ENCODE peak calls at places on chromosome 1, in four cellular contexts. V is WTC11, Y is GM12878, S is HepG2. L is an unnamed sample.

GRCh38 chr1:32877211-32878110 is 6.7 kb upstream of the FNDC5 start:
- DNase-seq in S (no peak), V (no peak), Y (no peak), L (no peak)

GRCh38 chr1:47656719-47657685 is 219.2 kb downstream of the FOXD2 start:
- DNase-seq in S (no peak), V (no peak), Y (no peak), L (no peak)

GRCh38 chr1:167503626-167504458 is 14.5 kb downstream of the CD247 start:
- DNase-seq in V (no peak), S (no peak), Y (no peak), L (no peak)

GRCh38 chr1:25117233-25117823 is 115.0 kb downstream of the SYF2 start:
- DNase-seq in V (peak), Y (no peak), S (peak), L (peak)

GRCh38 chr1:231800071-231800470 is 173.5 kb downstream of the DISC1 start:
- DNase-seq in S (no peak), V (no peak), Y (no peak), L (no peak)

GRCh38 chr1:30600706-30601105 is 122.7 kb downstream of the MATN1 start:
- DNase-seq in V (no peak), Y (no peak), S (no peak), L (no peak)

GRCh38 chr1:118395430-118396001 is 210.5 kb upstream of the SPAG17 start:
- DNase-seq in Y (no peak), V (no peak), S (no peak), L (no peak)

GRCh38 chr1:59415286-59415850 is 118.5 kb downstream of the FGGY start:
- DNase-seq in V (no peak), Y (no peak), S (no peak), L (no peak)

GRCh38 chr1:85048296-85049064 is at the start of gene MCOLN3:
- DNase-seq in V (peak), Y (no peak), S (no peak), L (no peak)

GRCh38 chr1:199113265-199113869 is 474.5 kb downstream of the PTPRC start:
- DNase-seq in S (peak), V (peak), Y (peak), L (peak)

GRCh38 chr1:236603896-236604217 is 459 bp downstream of the HEATR1 start:
- DNase-seq in S (no peak), V (no peak), Y (no peak), L (no peak)

GRCh38 chr1:41317356-41317755 is 43.9 kb upstream of the FOXO6 start:
- DNase-seq in S (no peak), Y (no peak), V (no peak), L (no peak)

GRCh38 chr1:15152318-15153183 is 996 bp upstream of the TMEM51 start:
- DNase-seq in V (peak), S (peak), Y (no peak), L (peak)

GRCh38 chr1:52814465-52814864 is 28.1 kb upstream of the ZYG11A start:
- DNase-seq in Y (no peak), S (peak), V (no peak), L (no peak)

GRCh38 chr1:116908266-116908665 is 1.4 kb upstream of the PTGFRN start:
- DNase-seq in Y (no peak), S (no peak), V (no peak), L (no peak)

GRCh38 chr1:170634819-170635410 is 29.0 kb upstream of the PRRX1 start:
- DNase-seq in Y (no peak), V (no peak), S (no peak), L (no peak)

GRCh38 chr1:182069028-182069466 is 7.5 kb upstream of the ZNF648 start:
- DNase-seq in S (peak), Y (no peak), V (peak), L (peak)

GRCh38 chr1:206074839-206075238 is 21.9 kb downstream of the RHEX start:
- DNase-seq in Y (no peak), V (no peak), S (no peak), L (no peak)

GRCh38 chr1:109617291-109617801 is 2.1 kb downstream of the GNAT2 start:
- DNase-seq in V (no peak), Y (no peak), S (peak), L (no peak)

GRCh38 chr1:52368383-52369172 is 2.6 kb upstream of the CC2D1B start:
- DNase-seq in V (peak), Y (no peak), S (peak), L (no peak)

DNA sequence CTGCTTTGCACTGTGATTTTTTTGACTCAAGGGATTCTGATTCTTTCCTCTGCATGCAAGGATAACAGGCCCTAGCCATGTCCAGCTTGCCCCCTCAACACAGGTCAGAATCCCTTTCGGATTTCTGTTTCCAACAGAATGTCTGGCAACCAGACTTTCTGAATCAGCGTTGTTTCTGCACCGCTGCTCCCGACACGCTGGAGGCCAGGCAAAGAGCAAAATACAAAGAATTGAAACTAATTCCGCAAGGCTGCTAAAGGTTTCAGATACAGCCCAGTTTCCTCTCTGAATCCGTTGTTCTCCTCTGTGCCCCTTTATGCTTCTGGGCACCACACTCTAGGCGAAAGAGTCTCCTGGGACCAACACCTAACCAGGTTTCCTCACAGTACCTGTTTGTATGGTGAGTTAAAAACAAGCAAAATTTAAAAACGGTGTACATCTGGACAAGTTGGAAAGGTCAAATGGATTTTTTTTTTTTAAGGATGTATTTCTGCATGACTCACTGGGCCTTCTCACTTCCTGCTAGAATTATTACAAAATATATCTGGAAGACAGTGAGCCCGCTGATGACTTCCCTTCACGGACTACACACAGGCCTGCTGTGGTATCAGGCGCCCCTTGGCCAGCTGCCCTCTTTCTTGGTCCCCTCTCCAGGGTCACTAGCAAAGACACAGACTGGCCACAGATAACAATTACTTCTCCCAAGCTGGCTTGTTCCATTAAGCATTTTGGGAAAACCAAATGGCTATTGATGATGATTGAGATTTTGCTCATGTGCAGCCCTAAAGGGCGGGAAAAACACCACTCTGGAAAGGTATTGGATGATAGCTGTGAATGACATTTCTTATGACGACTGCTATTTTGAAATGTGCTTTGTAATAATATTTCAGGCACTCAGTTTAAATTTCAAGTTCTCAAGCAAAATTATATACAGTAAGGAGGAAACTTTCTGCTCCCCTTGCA is 118.3 kb downstream of the TGFB2 start:
- DNase-seq in V (no peak), Y (no peak), S (no peak), L (no peak)
- TF ChIP-seq ATF2 in V (no peak), Y (no peak), S (no peak), L (no peak)

GRCh38 chr1:223033658-223034057 is 109.4 kb downstream of the TLR5 start:
- DNase-seq in S (no peak), Y (no peak), V (no peak), L (no peak)
- TF ChIP-seq ATF2 in S (no peak), Y (no peak), V (no peak), L (no peak)

GRCh38 chr1:227035316-227035715 is 95.2 kb downstream of the COQ8A start:
- DNase-seq in S (no peak), V (no peak), Y (no peak), L (no peak)
- TF ChIP-seq ATF2 in S (no peak), V (no peak), Y (no peak), L (no peak)

DNA sequence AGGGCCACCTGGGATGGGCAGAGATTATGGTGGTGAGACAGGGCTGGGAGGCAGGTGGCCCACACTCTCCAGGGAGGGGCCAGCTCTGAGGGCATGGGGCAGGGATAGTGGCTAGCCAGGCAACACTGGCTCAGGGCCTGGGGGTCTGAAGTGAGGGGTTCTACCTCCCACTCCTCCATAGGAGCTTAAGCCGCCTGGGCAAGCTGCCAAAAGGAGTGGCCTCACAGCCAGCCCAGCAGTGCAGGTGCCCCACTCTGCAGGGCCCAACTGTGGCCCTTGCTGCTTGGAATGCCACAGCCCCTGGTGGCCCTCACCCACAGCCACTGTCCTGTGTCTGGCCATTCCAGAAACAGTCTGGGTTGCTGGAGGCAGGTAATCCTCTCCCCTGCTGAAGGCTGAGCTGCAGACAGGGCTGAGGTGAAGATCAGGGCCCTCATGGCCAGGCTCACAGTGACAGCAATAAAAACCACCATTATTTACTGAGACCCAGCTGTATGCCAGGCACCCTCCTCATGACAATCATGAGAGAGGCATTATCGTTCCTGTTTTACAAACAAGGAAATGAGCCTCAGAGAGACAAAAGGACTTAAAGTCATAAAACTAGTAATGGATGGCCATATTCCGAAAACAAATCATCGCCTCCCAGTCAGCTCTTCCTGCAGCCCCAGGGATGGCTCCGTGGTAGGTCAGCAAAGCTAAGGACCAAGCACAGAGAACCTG is 31.0 kb downstream of the KIF21B start:
- DNase-seq in V (no peak), Y (no peak), S (no peak), L (no peak)
- TF ChIP-seq ATF2 in V (no peak), Y (no peak), S (no peak), L (no peak)

DNA sequence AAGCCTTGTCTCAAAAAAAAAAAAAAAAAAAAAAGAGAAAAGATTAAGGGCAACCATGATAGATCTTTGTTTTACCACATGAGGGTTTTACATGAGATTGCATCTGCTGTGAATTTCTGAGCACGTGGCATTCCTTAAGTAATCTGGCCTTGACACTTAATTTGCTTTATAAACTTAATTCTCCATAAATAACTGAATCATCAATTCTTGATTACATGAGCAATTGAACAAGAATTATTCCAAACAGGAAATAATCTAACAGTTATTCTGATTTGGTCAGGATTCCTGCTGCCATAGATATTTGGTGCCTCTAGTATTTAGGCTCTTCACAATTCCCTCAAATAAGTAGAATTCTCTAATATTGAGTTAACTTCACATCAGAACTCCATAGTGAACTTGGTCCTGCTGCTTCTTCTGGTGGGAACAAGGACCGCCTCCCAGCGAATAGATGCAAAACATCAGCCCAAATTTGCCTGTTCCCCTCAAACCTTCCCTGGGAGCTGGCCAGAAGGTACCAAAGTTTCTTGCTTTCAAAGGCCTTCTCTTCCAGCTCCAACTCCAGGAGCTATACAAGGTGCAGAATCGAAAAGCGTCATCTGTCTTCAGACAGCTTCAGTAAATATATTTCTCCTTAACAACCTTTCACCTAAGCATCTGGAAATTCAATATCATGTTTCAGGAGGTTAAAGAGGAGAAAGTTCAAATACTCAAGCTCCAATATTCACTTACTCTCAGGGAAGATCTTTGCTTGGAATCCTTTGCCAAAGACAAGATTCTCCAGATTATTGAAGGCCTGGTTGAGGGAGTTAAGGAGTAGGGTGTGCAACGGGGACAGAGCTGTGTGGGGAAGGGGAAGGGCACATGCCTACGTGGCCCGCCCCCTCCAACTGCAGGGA is 1.0 kb downstream of the KRTCAP2 start:
- DNase-seq in Y (no peak), S (no peak), V (no peak), L (no peak)
- TF ChIP-seq ATF2 in Y (no peak), S (no peak), V (no peak), L (no peak)

GRCh38 chr1:154861607-154862094 is 8.4 kb downstream of the KCNN3 start:
- DNase-seq in V (no peak), Y (no peak), S (no peak), L (no peak)
- TF ChIP-seq ATF2 in V (no peak), Y (no peak), S (no peak), L (no peak)

L was measured in H1.